ENCODE peak calls at places on chromosomes 11 and 22, in four cellular contexts. One of them, this sample, is unnamed.

GRCh38 chr22:23204541-23205157 is 24.3 kb downstream of the BCR start:
- DNase-seq in A549: no peak
- DNase-seq in IMR-90: no peak
- DNase-seq in neural progenitor cell: no peak
- DNase-seq in this sample: no peak

GRCh38 chr22:25563757-25564319 is 637 bp upstream of the GRK3 start:
- DNase-seq in neural progenitor cell: peak
- DNase-seq in IMR-90: peak
- DNase-seq in A549: no peak
- DNase-seq in this sample: no peak

GRCh38 chr11:13760115-13760514 is 91.6 kb downstream of the FAR1 start:
- DNase-seq in A549: no peak
- DNase-seq in IMR-90: peak
- DNase-seq in neural progenitor cell: no peak
- DNase-seq in this sample: no peak

GRCh38 chr22:20881231-20881630 is 22.4 kb downstream of the SNAP29 start:
- DNase-seq in A549: no peak
- DNase-seq in IMR-90: peak
- DNase-seq in neural progenitor cell: no peak
- DNase-seq in this sample: no peak

GRCh38 chr22:17824452-17824851 is 50.2 kb upstream of the BID start:
- DNase-seq in neural progenitor cell: no peak
- DNase-seq in A549: no peak
- DNase-seq in IMR-90: no peak
- DNase-seq in this sample: no peak

GRCh38 chr11:7204778-7205177 is 46.9 kb upstream of the SYT9 start:
- DNase-seq in A549: no peak
- DNase-seq in neural progenitor cell: no peak
- DNase-seq in IMR-90: no peak
- DNase-seq in this sample: no peak

GRCh38 chr11:65384301-65384889 is 1.9 kb upstream of the SLC25A45 start:
- DNase-seq in A549: no peak
- DNase-seq in IMR-90: peak
- DNase-seq in neural progenitor cell: no peak
- DNase-seq in this sample: no peak

GRCh38 chr22:49325531-49326395 is 501.9 kb downstream of the BRD1 start:
- DNase-seq in neural progenitor cell: no peak
- DNase-seq in A549: no peak
- DNase-seq in IMR-90: no peak
- DNase-seq in this sample: no peak

GRCh38 chr22:37282385-37282677 is at the start of gene CYTH4:
- DNase-seq in A549: no peak
- DNase-seq in IMR-90: no peak
- DNase-seq in neural progenitor cell: no peak
- DNase-seq in this sample: no peak

GRCh38 chr11:31366795-31367194 is 2.7 kb downstream of the DCDC1 start:
- DNase-seq in IMR-90: no peak
- DNase-seq in A549: no peak
- DNase-seq in neural progenitor cell: no peak
- DNase-seq in this sample: no peak

GRCh38 chr22:20174785-20175596 is 24.1 kb upstream of the CCDC188 start:
- DNase-seq in neural progenitor cell: peak
- DNase-seq in IMR-90: peak
- DNase-seq in A549: no peak
- DNase-seq in this sample: no peak

DNA sequence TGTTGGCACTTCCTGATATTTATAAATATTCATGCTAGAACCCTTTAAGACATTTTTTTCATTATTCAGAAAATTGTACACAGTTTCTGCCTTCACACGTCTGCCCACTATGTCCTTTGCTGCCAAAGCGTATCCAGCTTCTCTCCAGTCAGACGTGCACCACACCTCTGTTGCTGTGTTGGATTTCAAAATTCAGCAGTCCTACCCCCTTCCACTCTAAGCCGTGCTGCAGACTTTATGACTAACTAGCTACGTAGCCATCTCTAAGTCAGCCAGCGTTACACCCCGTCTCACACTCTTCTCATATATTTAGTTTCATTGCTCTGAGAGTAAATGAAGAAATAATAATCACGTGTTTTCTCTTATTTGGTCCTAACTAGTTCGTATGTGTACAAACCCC is 28.2 kb upstream of the OPCML start:
- DNase-seq in neural progenitor cell: no peak
- DNase-seq in IMR-90: no peak
- DNase-seq in A549: no peak
- DNase-seq in this sample: no peak
- H3K4me2 ChIP-seq in neural progenitor cell: no peak
- H3K4me2 ChIP-seq in IMR-90: no peak
- H3K4me2 ChIP-seq in A549: no peak
- H3K4me2 ChIP-seq in this sample: no peak

DNA sequence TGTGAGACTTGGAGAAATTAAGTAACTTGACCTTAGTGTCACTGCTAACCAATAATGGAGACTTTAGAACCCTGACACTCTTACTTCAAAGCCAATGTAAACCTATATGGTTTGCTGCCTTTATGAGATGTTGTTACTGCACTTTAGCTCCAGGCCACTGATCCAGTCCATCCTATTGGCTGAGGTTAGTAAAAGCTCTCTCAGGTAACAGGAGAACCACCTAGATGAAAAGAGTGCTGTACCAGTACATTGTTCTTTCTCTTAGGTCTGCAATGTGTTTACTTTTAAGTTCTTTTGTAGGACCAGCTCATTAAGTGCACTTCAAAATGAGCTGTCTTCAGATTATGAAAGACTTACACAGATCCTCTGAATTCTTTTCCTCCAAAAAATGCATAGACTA is 994.0 kb upstream of the FAT3 start:
- DNase-seq in neural progenitor cell: no peak
- DNase-seq in IMR-90: no peak
- DNase-seq in A549: no peak
- DNase-seq in this sample: no peak
- H3K4me2 ChIP-seq in neural progenitor cell: no peak
- H3K4me2 ChIP-seq in IMR-90: no peak
- H3K4me2 ChIP-seq in A549: no peak
- H3K4me2 ChIP-seq in this sample: no peak

DNA sequence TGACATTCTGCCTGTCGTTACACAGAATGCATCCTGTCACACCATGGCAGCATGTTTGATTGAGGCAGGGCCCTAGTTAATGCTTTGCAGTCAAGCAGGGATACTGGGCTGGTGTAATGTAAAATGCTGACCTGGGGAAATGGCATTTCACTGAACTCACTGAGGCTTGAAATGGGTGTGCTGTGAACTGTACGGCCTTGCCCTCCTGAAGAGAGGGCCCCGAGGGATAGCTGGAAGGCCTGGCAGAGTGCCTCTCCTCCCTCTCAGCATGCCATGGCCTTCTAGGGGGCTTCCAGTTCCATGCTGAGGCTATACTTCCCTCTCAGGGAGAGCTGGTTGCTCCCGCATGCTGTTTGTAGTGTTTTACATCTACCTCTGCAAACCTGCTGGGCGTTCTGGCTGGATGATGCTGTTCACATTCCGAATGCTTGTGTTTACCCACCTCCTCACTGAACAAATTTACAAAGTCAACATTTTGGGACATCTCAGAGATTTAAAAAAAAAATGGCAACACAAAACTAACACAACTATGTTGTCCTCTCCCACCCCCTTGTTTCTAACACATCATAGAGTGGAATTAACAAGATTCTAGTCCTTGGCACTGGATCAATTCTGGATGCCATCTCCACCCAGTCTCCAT is 416.7 kb upstream of the CADM1 start:
- DNase-seq in IMR-90: no peak
- DNase-seq in neural progenitor cell: peak
- DNase-seq in A549: no peak
- DNase-seq in this sample: no peak
- H3K4me2 ChIP-seq in IMR-90: no peak
- H3K4me2 ChIP-seq in neural progenitor cell: no peak
- H3K4me2 ChIP-seq in A549: no peak
- H3K4me2 ChIP-seq in this sample: no peak

DNA sequence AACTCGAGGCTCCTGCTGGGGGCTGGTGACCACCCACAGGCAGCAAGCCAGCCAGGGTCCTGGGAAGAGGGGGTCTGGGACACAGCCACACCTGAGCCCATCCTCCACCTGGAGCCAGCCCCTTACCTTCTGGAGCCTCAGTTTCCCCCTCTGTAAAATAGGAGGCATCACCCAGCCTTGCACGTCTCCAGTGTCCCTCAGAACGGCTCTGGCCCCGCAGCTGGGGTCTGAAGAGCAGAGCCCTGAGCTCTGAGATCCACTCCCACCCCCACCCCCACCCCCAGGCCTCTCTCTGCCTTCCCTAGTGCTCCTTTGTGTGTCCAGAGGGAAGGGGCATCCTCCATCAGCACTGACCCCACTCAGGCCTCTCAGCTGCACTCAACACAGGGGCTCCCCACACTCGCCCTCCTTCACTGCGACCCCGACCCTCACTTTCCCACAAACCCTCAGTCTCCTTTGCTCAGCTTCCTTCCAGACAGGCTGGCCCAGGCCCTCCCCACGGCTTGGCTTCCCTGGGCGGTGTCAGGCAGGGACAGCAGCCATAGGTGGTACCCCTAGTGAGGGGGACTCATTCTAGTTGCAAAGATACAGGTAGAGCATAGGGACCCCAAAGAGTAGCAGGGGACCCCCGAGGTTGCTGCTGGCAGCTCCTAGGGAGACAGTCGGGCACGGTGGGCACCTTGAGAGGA is 33.3 kb upstream of the KCNQ1OT1 start:
- DNase-seq in A549: no peak
- DNase-seq in IMR-90: no peak
- DNase-seq in neural progenitor cell: no peak
- DNase-seq in this sample: no peak
- H3K4me2 ChIP-seq in A549: no peak
- H3K4me2 ChIP-seq in IMR-90: no peak
- H3K4me2 ChIP-seq in neural progenitor cell: no peak
- H3K4me2 ChIP-seq in this sample: no peak

GRCh38 chr22:29032584-29032983 is 29.0 kb downstream of the C22orf31 start:
- DNase-seq in IMR-90: peak
- DNase-seq in A549: no peak
- DNase-seq in neural progenitor cell: no peak
- DNase-seq in this sample: no peak
- H3K4me2 ChIP-seq in IMR-90: no peak
- H3K4me2 ChIP-seq in A549: peak
- H3K4me2 ChIP-seq in neural progenitor cell: no peak
- H3K4me2 ChIP-seq in this sample: no peak

DNA sequence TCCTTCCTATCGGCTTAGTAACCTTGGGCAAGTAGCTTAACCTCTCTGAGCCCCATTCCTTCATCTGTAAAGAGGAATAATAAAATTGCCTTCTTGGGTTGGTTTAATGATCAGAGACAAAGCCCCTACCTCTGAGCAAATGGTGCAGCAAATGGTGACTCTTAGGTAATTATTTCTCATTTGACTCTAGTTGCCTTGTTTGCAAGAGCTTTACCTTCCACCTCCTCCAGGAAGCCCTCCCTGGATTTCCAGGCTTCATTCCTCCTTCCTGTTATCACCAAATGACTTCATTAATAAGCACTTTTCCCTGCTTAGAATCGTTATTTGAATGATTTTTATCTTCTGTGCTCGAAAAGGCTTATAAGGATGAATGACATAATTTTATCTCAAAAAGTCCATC is 106.5 kb downstream of the TSPAN18 start:
- DNase-seq in neural progenitor cell: no peak
- DNase-seq in IMR-90: no peak
- DNase-seq in A549: no peak
- DNase-seq in this sample: no peak
- H3K4me2 ChIP-seq in neural progenitor cell: peak
- H3K4me2 ChIP-seq in IMR-90: no peak
- H3K4me2 ChIP-seq in A549: no peak
- H3K4me2 ChIP-seq in this sample: no peak

GRCh38 chr22:22014285-22014659 is 31.7 kb upstream of the TOP3B start:
- DNase-seq in neural progenitor cell: no peak
- DNase-seq in A549: no peak
- DNase-seq in IMR-90: no peak
- DNase-seq in this sample: no peak
- H3K4me2 ChIP-seq in neural progenitor cell: no peak
- H3K4me2 ChIP-seq in A549: no peak
- H3K4me2 ChIP-seq in IMR-90: no peak
- H3K4me2 ChIP-seq in this sample: no peak